ENCODE peak calls at places on chromosomes 4 and X, in eight cellular contexts. E is astrocyte of the cerebellum; F is brain pericyte; M is CD4-positive, CD25-positive, alpha-beta regulatory T cell; U is activated naive CD4-positive, alpha-beta T cell treated with Interleukin-2 at 50 U/mL for 16 hours; Y is left ventricle myocardium inferior; X is HCT116; R is GM23248. B is an unnamed sample.

GRCh38 chr4:188454573-188454972 is 315.3 kb downstream of the TRIML1 start:
- DNase-seq in E (no peak), F (no peak), M (no peak), U (no peak), Y (no peak), X (no peak), R (no peak), B (no peak)

GRCh38 chr4:122901621-122902020 is 20.8 kb downstream of the NUDT6 start:
- DNase-seq in E (no peak), F (no peak), M (no peak), U (no peak), Y (no peak), X (no peak), R (peak), B (no peak)

GRCh38 chr4:138507527-138507926 is 265.4 kb upstream of the SLC7A11 start:
- DNase-seq in E (no peak), F (no peak), M (no peak), U (no peak), Y (no peak), X (no peak), R (peak), B (no peak)

GRCh38 chrX:67780694-67781109 is 236.9 kb downstream of the AR start:
- DNase-seq in E (peak), F (peak), M (no peak), U (no peak), Y (peak), X (no peak), R (peak), B (peak)

GRCh38 chrX:137194164-137194563 is 160.4 kb upstream of the GPR101 start:
- DNase-seq in E (peak), F (no peak), M (no peak), U (peak), Y (no peak), X (peak), R (peak), B (no peak)

GRCh38 chr4:153573881-153574807 is 108.0 kb downstream of the TMEM131L start:
- DNase-seq in E (peak), F (peak), M (peak), U (peak), Y (peak), X (peak), R (peak), B (peak)

GRCh38 chrX:39645059-39645895 is 452.5 kb downstream of the BCOR start:
- DNase-seq in E (peak), F (peak), M (no peak), U (peak), Y (peak), X (no peak), R (peak), B (peak)

GRCh38 chr4:124641715-124642380 is 70.7 kb downstream of the ANKRD50 start:
- DNase-seq in E (peak), F (no peak), M (no peak), U (no peak), Y (no peak), X (peak), R (peak), B (no peak)

GRCh38 chrX:49041683-49042529 is 1.3 kb downstream of the TFE3 start:
- DNase-seq in E (no peak), F (no peak), M (peak), U (peak), Y (peak), X (no peak), R (peak), B (no peak)

GRCh38 chrX:72620550-72621145 is 48.0 kb upstream of the HDAC8 start:
- DNase-seq in E (peak), F (peak), M (no peak), U (peak), Y (peak), X (peak), R (peak), B (no peak)

GRCh38 chr4:124703154-124703553 is 9.4 kb downstream of the ANKRD50 start:
- DNase-seq in E (no peak), F (no peak), M (no peak), U (no peak), Y (no peak), X (no peak), R (no peak), B (no peak)

GRCh38 chr4:56958111-56958517 is 19.3 kb downstream of the NOA1 start:
- DNase-seq in E (peak), F (peak), M (no peak), U (no peak), Y (peak), X (no peak), R (peak), B (peak)

GRCh38 chrX:105821471-105822081 is 763 bp upstream of the NRK start:
- DNase-seq in E (peak), F (no peak), M (no peak), U (no peak), Y (no peak), X (no peak), R (no peak), B (peak)

GRCh38 chr4:14768449-14768848 is 233.8 kb upstream of the CPEB2 start:
- DNase-seq in E (no peak), F (no peak), M (no peak), U (no peak), Y (no peak), X (no peak), R (no peak), B (no peak)

GRCh38 chrX:19849433-19850190 is 37.8 kb downstream of the SH3KBP1 start:
- DNase-seq in E (no peak), F (no peak), M (no peak), U (no peak), Y (no peak), X (no peak), R (no peak), B (no peak)

GRCh38 chr4:58465031-58465430 is 1354.8 kb upstream of the IGFBP7 start:
- DNase-seq in E (no peak), F (no peak), M (no peak), U (no peak), Y (no peak), X (no peak), R (no peak), B (no peak)

GRCh38 chrX:111568356-111568755 is 56.9 kb downstream of the SERTM2 start:
- DNase-seq in E (no peak), F (no peak), M (no peak), U (no peak), Y (no peak), X (peak), R (peak), B (no peak)

GRCh38 chrX:155056877-155057792 is 13.8 kb downstream of the CMC4 start:
- DNase-seq in E (peak), F (peak), M (peak), U (peak), Y (peak), X (peak), R (peak), B (peak)

GRCh38 chr4:185730849-185731608 is 81.0 kb downstream of the SORBS2 start:
- DNase-seq in E (no peak), F (no peak), M (no peak), U (no peak), Y (no peak), X (no peak), R (peak), B (no peak)

GRCh38 chr4:26069218-26069617 is 155.2 kb downstream of the SMIM20 start:
- DNase-seq in E (no peak), F (no peak), M (no peak), U (no peak), Y (no peak), X (no peak), R (peak), B (no peak)

GRCh38 chr4:145937990-145938611 is 522 bp downstream of the ZNF827 start:
- DNase-seq in E (no peak), F (no peak), M (peak), U (peak), Y (no peak), X (no peak), R (peak), B (no peak)

GRCh38 chrX:17670874-17671273 is 66.4 kb upstream of the SCML1 start:
- DNase-seq in E (no peak), F (no peak), M (no peak), U (no peak), Y (no peak), X (no peak), R (no peak), B (no peak)